ENCODE peak calls at places on chromosomes 16 and 17, in seven cellular contexts. Z, A, J, S, L, T and E are unnamed samples.

GRCh38 chr16:12458591-12459400 is 344.9 kb downstream of the CPPED1 start:
- DNase-seq in A (no peak), S (no peak), J (no peak), L (no peak), T (no peak), Z (no peak), E (no peak)

GRCh38 chr17:40190197-40191021 is 13.1 kb downstream of the RAPGEFL1 start:
- DNase-seq in L (no peak), S (no peak), A (no peak), T (peak; percentile 41), J (peak; percentile 63), Z (no peak), E (peak; percentile 78)

GRCh38 chr16:27339180-27339579 is 25.4 kb downstream of the IL4R start:
- DNase-seq in Z (no peak), A (no peak), L (no peak), J (no peak), S (no peak), T (no peak), E (no peak)

GRCh38 chr17:48093341-48094045 is 7.8 kb downstream of the CBX1 start:
- DNase-seq in L (no peak), A (no peak), J (no peak), T (no peak), S (no peak), Z (no peak), E (no peak)

GRCh38 chr16:75424096-75424762 is 9.1 kb downstream of the CFDP1 start:
- DNase-seq in J (no peak), T (no peak), S (no peak), A (no peak), L (no peak), Z (no peak), E (no peak)

GRCh38 chr17:2237521-2237921 is 66.1 kb downstream of the SMG6 start:
- DNase-seq in J (no peak), T (no peak), S (no peak), A (no peak), L (no peak), Z (no peak), E (no peak)

GRCh38 chr17:18280766-18281165 is 20.3 kb downstream of the MIEF2 start:
- DNase-seq in L (no peak), T (no peak), A (no peak), Z (peak; percentile 27), S (no peak), J (no peak), E (no peak)

GRCh38 chr17:71883258-71883657 is 237.6 kb upstream of the SOX9 start:
- DNase-seq in A (no peak), Z (no peak), J (no peak), L (no peak), T (no peak), S (no peak), E (no peak)

GRCh38 chr16:88010343-88010970 is 59.2 kb downstream of the BANP start:
- DNase-seq in S (no peak), J (no peak), T (no peak), A (no peak), Z (no peak), L (no peak), E (no peak)

GRCh38 chr17:4509402-4509801 is 10.7 kb downstream of the SPNS2 start:
- DNase-seq in J (no peak), T (no peak), S (no peak), L (no peak), Z (no peak), A (no peak), E (no peak)

GRCh38 chr17:46977348-46977747 is 1.7 kb downstream of the RPRML start:
- DNase-seq in J (peak; percentile 93), S (no peak), L (no peak), T (peak; percentile 66), A (peak; percentile 38), Z (peak; percentile 18), E (peak; percentile 84)

GRCh38 chr17:48416971-48417370 is 13.0 kb downstream of the SKAP1 start:
- DNase-seq in T (no peak), S (no peak), J (no peak), A (no peak), L (no peak), Z (no peak), E (no peak)

GRCh38 chr16:75256871-75257343 is 5.5 kb upstream of the BCAR1 start:
- DNase-seq in S (no peak), T (peak; percentile 58), J (peak; percentile 67), A (no peak), L (no peak), Z (peak; percentile 62), E (peak; percentile 73)

GRCh38 chr17:40284085-40284713 is 3.5 kb upstream of the CDC6 start:
- DNase-seq in S (no peak), Z (peak; percentile 83), T (no peak), A (no peak), L (no peak), J (no peak), E (no peak)

GRCh38 chr17:10126554-10127493 is 71.6 kb downstream of the GAS7 start:
- DNase-seq in L (no peak), Z (peak; percentile 88), T (no peak), A (no peak), J (peak; percentile 19), S (no peak), E (no peak)

GRCh38 chr17:14061666-14062560 is 7.4 kb upstream of the COX10 start:
- DNase-seq in T (no peak), Z (peak; percentile 84), J (no peak), A (peak; percentile 52), L (no peak), S (peak; percentile 63), E (no peak)

GRCh38 chr17:13594310-13594709 is 7.4 kb downstream of the HS3ST3A1 start:
- DNase-seq in A (peak; percentile 21), L (no peak), T (no peak), Z (no peak), S (no peak), J (no peak), E (no peak)

DNA sequence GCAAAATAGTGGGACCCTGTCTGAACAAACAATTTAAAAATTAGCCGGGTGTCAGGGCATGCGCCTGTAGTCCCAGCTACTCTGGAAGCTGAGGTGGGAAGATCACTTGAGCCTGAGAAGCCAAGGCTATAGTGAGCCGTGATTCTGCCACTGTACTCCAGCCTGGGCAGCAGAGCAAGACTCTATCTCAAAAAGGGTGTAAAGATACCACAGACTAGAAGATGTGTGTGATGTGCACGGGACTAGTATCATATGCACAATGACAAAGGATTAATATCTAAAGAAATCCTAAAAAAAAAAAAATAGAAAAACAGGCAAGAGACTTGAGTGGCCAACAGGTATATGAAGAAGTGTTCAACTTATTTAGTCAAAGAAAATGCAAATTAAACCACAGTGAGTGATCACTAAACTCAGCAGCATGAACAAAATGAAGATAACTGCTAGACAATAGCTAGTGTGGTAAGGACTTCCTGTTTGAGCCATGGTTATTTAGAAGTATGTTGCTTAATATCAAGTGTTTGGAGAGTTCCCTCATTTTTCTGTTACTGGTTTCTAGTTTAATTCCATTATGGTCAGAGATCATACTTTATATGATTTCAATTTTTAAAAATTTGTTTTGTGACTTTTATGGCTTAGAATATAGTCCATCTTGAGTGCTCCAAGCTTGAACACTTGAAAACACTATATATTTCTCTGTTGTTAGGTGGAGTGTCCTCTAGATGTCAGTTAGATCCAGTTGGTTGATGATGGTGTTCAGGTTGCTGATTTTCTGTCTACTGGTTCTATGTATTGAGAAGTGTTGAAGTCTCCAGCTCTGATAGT is 14.7 kb upstream of the SLX4 start:
- DNase-seq in L (no peak), S (no peak), T (no peak), Z (no peak), A (no peak), J (no peak), E (no peak)
- TF ChIP-seq CTCF in L (no peak), S (no peak), T (no peak), Z (no peak), A (no peak), J (no peak), E (no peak)

DNA sequence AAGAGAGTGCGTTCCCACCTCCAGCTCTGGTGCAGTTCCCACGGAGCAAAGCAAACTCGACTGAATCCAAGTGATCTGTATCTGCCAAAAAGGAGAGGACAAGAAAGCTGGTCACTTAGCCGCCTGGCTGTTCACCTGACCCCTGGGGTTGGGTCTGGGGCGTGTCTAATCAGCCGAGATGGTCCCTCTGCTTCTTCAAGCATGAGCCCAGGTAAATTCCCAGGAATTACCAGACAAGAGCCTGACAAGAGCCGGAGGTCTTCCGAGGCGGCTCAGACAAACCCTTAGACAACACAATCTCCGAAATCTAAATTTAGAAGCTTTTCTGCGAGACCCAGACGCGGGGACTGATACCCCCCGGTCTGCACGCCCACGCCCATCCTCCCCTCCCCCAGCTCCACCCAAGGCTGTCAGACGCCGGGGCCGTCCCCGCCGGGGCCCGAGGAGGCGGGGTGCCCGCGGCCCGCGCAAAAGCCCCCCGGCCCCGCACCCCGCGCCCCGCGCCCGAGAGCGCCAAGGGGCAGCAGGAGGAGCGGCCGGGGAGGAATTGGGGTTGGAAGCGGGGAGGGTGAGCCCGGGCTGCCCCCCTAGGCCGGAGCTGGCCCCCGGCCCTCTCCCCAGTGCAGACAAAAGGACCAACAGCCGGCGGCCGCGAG is 661 bp downstream of the ZNF821 start:
- DNase-seq in L (no peak), Z (peak; percentile 6), A (no peak), S (no peak), J (no peak), T (peak; percentile 71), E (peak; percentile 55)
- TF ChIP-seq CTCF in L (no peak), Z (peak; percentile 34), A (peak; percentile 19), S (peak; percentile 44), J (peak; percentile 64), T (no peak), E (no peak)

DNA sequence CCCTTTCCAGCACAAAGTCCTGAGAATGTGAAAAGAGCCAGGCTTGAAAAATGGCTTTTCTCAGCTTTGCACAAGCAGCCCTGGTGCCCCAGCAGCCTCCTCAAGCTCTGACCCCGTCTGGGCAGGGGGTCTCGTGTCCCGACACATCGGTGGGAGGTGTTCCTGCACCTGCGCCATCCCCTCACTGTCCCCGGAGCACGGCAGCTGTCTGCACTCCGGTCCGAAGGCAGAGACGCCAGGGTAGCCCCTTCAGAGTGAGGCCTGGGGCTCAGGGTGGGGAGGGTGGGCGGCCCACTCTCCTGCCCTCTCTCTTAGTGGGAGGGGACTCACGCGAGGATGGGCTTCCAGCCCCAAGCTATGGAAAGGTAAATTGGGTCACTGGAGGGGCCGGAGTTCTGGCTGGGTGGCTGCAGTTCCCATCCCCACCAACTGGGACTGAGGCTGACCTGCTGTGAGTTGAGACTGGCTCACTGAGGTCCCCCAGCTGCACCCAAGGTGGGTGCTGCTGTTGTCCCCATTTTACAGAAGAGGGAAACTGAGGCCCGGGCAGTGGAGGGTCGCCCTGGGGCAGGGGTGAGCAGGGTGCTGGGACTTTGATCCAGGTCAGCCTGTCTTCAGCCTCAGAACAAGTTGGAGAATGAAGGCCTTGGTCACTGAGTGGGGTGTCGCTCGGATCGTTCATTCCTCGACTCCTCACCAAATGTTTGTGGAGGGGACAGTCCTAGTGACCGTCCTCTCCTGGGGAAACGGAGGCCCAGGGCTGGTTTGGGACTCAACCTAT is 2.3 kb upstream of the BAIAP3 start:
- DNase-seq in Z (no peak), S (no peak), T (no peak), J (no peak), L (no peak), A (no peak), E (no peak)
- TF ChIP-seq CTCF in Z (no peak), S (no peak), T (no peak), J (no peak), L (no peak), A (no peak), E (no peak)

DNA sequence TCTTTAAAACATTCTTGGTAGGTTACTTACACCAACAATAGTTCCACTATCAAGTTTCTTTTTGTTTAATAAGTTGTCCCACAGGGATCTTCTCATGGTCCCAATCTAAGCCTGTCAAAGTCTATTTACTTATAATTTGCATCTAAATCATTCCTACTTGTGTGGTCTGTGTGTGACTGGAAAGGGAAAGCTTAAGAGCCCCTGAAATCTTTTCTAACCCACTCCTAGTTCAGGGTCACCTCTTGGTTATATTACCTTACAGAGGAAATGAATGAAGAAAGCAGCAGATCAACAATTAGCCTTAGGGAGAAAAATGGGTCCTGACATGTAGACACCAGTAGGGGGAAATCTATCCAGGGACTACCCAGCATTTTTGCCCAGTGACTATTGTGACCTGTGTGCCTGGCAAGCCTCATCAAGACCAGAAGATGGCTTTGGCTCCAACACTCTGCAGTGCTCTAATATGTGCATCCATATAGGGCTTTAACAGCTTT is 110.4 kb upstream of the HAS3 start:
- DNase-seq in J (peak; percentile 59), T (no peak), Z (peak; percentile 58), A (peak; percentile 24), S (no peak), L (peak; percentile 39), E (peak; percentile 38)
- TF ChIP-seq CTCF in J (peak; percentile 56), T (peak; percentile 14), Z (peak; percentile 39), A (peak; percentile 28), S (peak; percentile 46), L (no peak), E (peak; percentile 70)